ENCODE peak calls at places on chromosomes 2 and 18, in five cellular contexts. T is effector memory CD4-positive, alpha-beta T cell; L is NB4; Y is CD4-positive, alpha-beta memory T cell; P is thyroid gland. C is an unnamed sample.

GRCh38 chr2:66771359-66771978 is 336.5 kb downstream of the MEIS1 start:
- DNase-seq in T (no peak), P (no peak), Y (no peak), L (no peak), C (no peak)

GRCh38 chr2:19733390-19733789 is 168.4 kb downstream of the TTC32 start:
- DNase-seq in P (no peak), L (no peak), T (no peak), Y (no peak), C (no peak)

GRCh38 chr2:198499539-198499938 is 695.1 kb downstream of the PLCL1 start:
- DNase-seq in T (no peak), Y (no peak), P (no peak), L (peak; percentile 13), C (no peak)

GRCh38 chr2:235793163-235793752 is 299.4 kb downstream of the AGAP1 start:
- DNase-seq in P (no peak), L (peak; percentile 73), Y (no peak), T (no peak), C (no peak)

GRCh38 chr2:238237441-238237840 is 2.4 kb downstream of the HES6 start:
- DNase-seq in Y (no peak), T (no peak), L (peak; percentile 56), P (no peak), C (no peak)

GRCh38 chr2:205660521-205661124 is 21.7 kb upstream of the NRP2 start:
- DNase-seq in T (no peak), L (peak; percentile 21), P (no peak), Y (peak; percentile 15), C (peak; percentile 68)

GRCh38 chr2:1991126-1991525 is 246.8 kb upstream of the PXDN start:
- DNase-seq in P (no peak), L (no peak), T (no peak), Y (no peak), C (no peak)

GRCh38 chr18:48791636-48792105 is 159.1 kb downstream of the SMAD7 start:
- DNase-seq in L (no peak), T (no peak), Y (no peak), P (peak; percentile 1), C (no peak)

GRCh38 chr2:10385501-10385900 is 62.6 kb downstream of the ODC1 start:
- DNase-seq in L (no peak), Y (no peak), P (no peak), T (no peak), C (no peak)

GRCh38 chr2:51379997-51380396 is 348.1 kb upstream of the NRXN1 start:
- DNase-seq in L (no peak), P (no peak), T (no peak), Y (no peak), C (no peak)

GRCh38 chr18:80192653-80193385 is 54.5 kb downstream of the PARD6G start:
- DNase-seq in P (no peak), L (no peak), T (no peak), Y (no peak), C (no peak)

GRCh38 chr2:96156926-96157648 is 11.8 kb upstream of the DUSP2 start:
- DNase-seq in T (no peak), Y (no peak), L (peak; percentile 96), P (no peak), C (no peak)

GRCh38 chr2:42722328-42723190 is 41.4 kb downstream of the OXER1 start:
- DNase-seq in P (peak; percentile 89), Y (no peak), L (peak; percentile 55), T (no peak), C (no peak)

GRCh38 chr2:74690571-74690970 is 36.5 kb downstream of the SEMA4F start:
- DNase-seq in Y (peak; percentile 26), P (no peak), L (peak; percentile 80), T (no peak), C (peak; percentile 57)

GRCh38 chr18:55079067-55079466 is 119.8 kb upstream of the CCDC68 start:
- DNase-seq in T (no peak), L (no peak), P (no peak), Y (no peak), C (no peak)

GRCh38 chr18:55477537-55478300 is 110.3 kb downstream of the TCF4 start:
- DNase-seq in P (peak; percentile 40), Y (peak; percentile 9), T (no peak), L (peak; percentile 30), C (peak; percentile 7)

GRCh38 chr2:112692496-112692911 is 28.3 kb upstream of the NT5DC4 start:
- DNase-seq in L (peak; percentile 97), Y (peak; percentile 21), P (no peak), T (peak; percentile 41), C (peak; percentile 61)

GRCh38 chr2:234391625-234392024 is 105.3 kb downstream of the ARL4C start:
- DNase-seq in P (no peak), T (no peak), L (no peak), Y (no peak), C (no peak)

GRCh38 chr2:178513876-178514275 is 33.6 kb downstream of the PLEKHA3 start:
- DNase-seq in T (no peak), L (no peak), P (no peak), Y (no peak), C (no peak)

GRCh38 chr18:39701839-39702238 is 2136.2 kb upstream of the CELF4 start:
- DNase-seq in Y (no peak), P (no peak), T (no peak), L (no peak), C (no peak)

GRCh38 chr2:149573760-149574159 is 13.8 kb downstream of the MMADHC start:
- DNase-seq in Y (no peak), T (no peak), P (no peak), L (peak; percentile 11), C (no peak)

GRCh38 chr18:35609236-35609635 is 27.7 kb downstream of the GALNT1 start:
- DNase-seq in L (no peak), T (no peak), P (no peak), Y (no peak), C (no peak)
- H3K4me3 ChIP-seq in L (no peak overlapping the region), T (no peak overlapping the region), P (no peak overlapping the region), Y (no peak overlapping the region), C (no peak overlapping the region)

GRCh38 chr2:233013650-233014049 is 594 bp upstream of the NGEF start:
- DNase-seq in P (no peak), L (no peak), T (no peak), Y (no peak), C (no peak)

GRCh38 chr2:233010569-233011267 is 2.3 kb downstream of the NGEF start:
- DNase-seq in P (no peak), Y (no peak), T (no peak), L (no peak), C (no peak)

GRCh38 chr2:233013027-233013461 is at the start of gene NGEF:
- DNase-seq in T (no peak), P (no peak), L (no peak), Y (no peak), C (no peak)

GRCh38 chr2:233011268-233012190 is 1.5 kb downstream of the NGEF start:
- DNase-seq in P (no peak), L (peak; percentile 38), T (no peak), Y (no peak), C (no peak)

DNA sequence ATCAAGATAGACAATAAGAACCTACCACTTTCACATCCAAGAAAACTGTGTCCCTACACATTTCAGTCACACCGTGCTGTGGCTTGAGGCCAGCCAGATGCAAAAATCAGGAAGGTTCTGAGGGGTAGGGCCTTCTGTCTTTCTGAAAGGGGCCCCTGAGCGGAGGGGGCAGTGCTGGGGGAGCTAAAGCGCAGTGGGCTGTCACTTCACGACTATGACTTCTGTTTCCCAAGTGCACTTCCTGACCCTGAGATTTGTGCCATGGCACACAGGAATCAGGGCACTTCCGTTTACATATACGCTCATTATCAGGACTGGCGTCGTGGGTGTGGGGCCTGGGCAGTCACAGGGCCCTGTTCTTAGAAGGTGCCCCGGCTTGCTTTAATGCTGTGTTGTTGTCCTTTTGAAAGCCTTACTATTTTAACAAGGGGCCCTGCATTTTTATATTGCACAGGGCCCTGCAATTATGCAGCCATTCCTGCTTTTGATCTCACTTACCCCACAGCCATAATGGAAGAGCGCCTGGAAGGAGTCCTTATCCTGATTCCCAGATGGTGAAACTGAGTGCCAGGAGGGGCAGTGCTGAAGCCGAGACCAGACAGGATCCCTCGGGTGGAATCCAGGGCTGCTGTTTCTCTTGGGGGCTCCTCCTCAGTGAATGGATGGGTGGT is 620 bp downstream of the NGEF start:
- DNase-seq in T (no peak), L (no peak), P (no peak), Y (no peak), C (no peak)
- H3K4me3 ChIP-seq in T (no peak overlapping the region), L (no peak overlapping the region), P (no peak overlapping the region), Y (no peak overlapping the region), C (no peak overlapping the region)

GRCh38 chr2:57880446-57880845 is 166.2 kb upstream of the VRK2 start:
- DNase-seq in T (no peak), Y (no peak), P (no peak), L (no peak), C (no peak)

GRCh38 chr2:57882895-57883515 is 163.6 kb upstream of the VRK2 start:
- DNase-seq in Y (no peak), L (no peak), T (no peak), P (no peak), C (no peak)

GRCh38 chr2:57880967-57881366 is 165.6 kb upstream of the VRK2 start:
- DNase-seq in T (no peak), L (no peak), P (peak; percentile 3), Y (no peak), C (no peak)

GRCh38 chr2:57884281-57884680 is 162.3 kb upstream of the VRK2 start:
- DNase-seq in T (no peak), P (no peak), Y (no peak), L (no peak), C (no peak)

DNA sequence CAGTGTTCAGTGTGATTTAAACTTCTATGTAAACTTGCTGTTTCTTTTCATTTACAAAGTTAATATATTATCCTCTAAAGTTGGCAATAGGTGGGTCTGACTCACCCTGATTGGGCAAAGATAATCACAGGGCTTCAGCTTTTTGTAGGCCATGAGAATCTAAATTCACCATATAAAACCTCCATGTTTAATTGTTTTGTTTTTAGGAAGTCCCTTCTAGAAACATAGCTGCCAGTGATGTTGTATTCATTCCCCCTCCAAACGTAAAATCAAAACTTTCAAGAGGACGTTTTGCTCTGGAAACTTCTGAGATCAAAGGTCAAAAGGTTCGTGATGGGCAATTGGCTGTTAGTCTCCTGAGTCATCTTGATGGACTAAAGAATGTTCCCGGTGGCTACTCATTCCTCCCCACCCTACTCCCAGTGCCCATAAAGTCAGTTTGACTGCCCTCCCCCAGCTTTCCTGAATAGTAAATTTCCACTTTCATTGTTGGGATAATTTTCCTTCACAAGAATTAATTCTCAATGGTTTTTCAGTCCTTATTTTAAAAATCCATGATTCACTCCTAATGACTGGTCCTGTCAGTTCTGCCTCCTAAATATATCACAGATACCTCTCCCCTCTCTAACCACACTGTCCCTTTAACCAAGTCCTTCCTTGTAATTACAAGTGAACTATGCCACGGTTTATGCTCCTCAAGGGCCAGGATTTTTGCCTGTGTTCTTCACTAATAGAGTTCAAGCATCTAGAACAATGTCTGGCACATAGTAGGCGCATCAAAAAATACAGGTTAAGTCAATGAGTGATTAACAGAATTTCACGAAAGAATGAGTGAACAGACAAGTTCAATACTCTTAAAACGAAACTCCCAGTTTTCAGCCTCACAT is 164.4 kb upstream of the VRK2 start:
- DNase-seq in T (no peak), Y (no peak), P (no peak), L (no peak), C (no peak)
- H3K4me3 ChIP-seq in T (no peak overlapping the region), Y (no peak overlapping the region), P (no peak overlapping the region), L (no peak overlapping the region), C (no peak overlapping the region)

GRCh38 chr2:230956827-230957755 is 32.0 kb upstream of the GPR55 start:
- DNase-seq in Y (peak; percentile 19), P (peak; percentile 35), L (peak; percentile 42), T (no peak), C (no peak)
- H3K4me3 ChIP-seq in Y (peak overlapping the region; percentile 49), P (peak overlapping the region; percentile 12), L (peak overlapping the region; percentile 10), T (peak overlapping the region; percentile 35), C (no peak overlapping the region)

C was measured in Jurkat, Clone E6-1.